ENCODE peak calls at places on chromosomes 3 and 15, in six cellular contexts. F, K, U, I, C and S are unnamed samples.

GRCh38 chr3:59049671-59050331 is at the start of gene CFAP20DC:
- DNase-seq in F (peak), K (peak), U (peak), I (peak), C (peak), S (peak)

GRCh38 chr15:96326551-96327154 is 3.8 kb upstream of the NR2F2 start:
- DNase-seq in F (no peak), K (no peak), U (peak), I (no peak), C (peak), S (peak)

GRCh38 chr3:98003306-98003969 is 31.2 kb upstream of the RIOX2 start:
- DNase-seq in F (no peak), K (no peak), U (no peak), I (no peak), C (no peak), S (no peak)

GRCh38 chr3:60536420-60536819 is 714.8 kb downstream of the FHIT start:
- DNase-seq in F (no peak), K (no peak), U (no peak), I (no peak), C (no peak), S (no peak)

GRCh38 chr3:184733971-184734608 is 22.2 kb upstream of the MAGEF1 start:
- DNase-seq in F (no peak), K (no peak), U (no peak), I (peak), C (no peak), S (peak)

GRCh38 chr3:84820126-84820525 is 138.7 kb upstream of the CADM2 start:
- DNase-seq in F (no peak), K (no peak), U (no peak), I (no peak), C (no peak), S (no peak)

GRCh38 chr3:20105513-20106280 is 65.5 kb downstream of the KAT2B start:
- DNase-seq in F (no peak), K (no peak), U (no peak), I (no peak), C (peak), S (no peak)

GRCh38 chr3:12598890-12599289 is 42.0 kb downstream of the MKRN2 start:
- DNase-seq in F (no peak), K (no peak), U (no peak), I (no peak), C (no peak), S (no peak)

GRCh38 chr15:48472756-48473155 is 141.5 kb downstream of the DUT start:
- DNase-seq in F (peak), K (no peak), U (no peak), I (no peak), C (peak), S (no peak)

GRCh38 chr15:62306851-62307504 is 141.9 kb upstream of the C2CD4B start:
- DNase-seq in F (peak), K (peak), U (peak), I (no peak), C (peak), S (peak)

GRCh38 chr15:62739082-62739481 is 303.5 kb upstream of the TPM1 start:
- DNase-seq in F (peak), K (no peak), U (no peak), I (no peak), C (peak), S (no peak)

GRCh38 chr3:86989611-86990010 is 1.3 kb downstream of the VGLL3 start:
- DNase-seq in F (peak), K (no peak), U (no peak), I (no peak), C (no peak), S (no peak)

GRCh38 chr15:84023636-84024035 is 211.9 kb upstream of the GOLGA6L4 start:
- DNase-seq in F (peak), K (no peak), U (peak), I (peak), C (peak), S (peak)

GRCh38 chr3:72679540-72680198 is 168.6 kb downstream of the SHQ1 start:
- DNase-seq in F (no peak), K (no peak), U (no peak), I (no peak), C (peak), S (peak)

GRCh38 chr3:129016366-129016724 is 15.2 kb downstream of the EFCC1 start:
- DNase-seq in F (no peak), K (no peak), U (no peak), I (no peak), C (no peak), S (peak)

GRCh38 chr3:13419356-13420050 is 619 bp downstream of the NUP210 start:
- DNase-seq in F (no peak), K (peak), U (no peak), I (peak), C (no peak), S (peak)

GRCh38 chr15:29516929-29517328 is 247.3 kb upstream of the NSMCE3 start:
- DNase-seq in F (no peak), K (no peak), U (no peak), I (no peak), C (no peak), S (no peak)

GRCh38 chr15:40831861-40832260 is 3.4 kb upstream of the PPP1R14D start:
- DNase-seq in F (no peak), K (no peak), U (no peak), I (no peak), C (no peak), S (no peak)

GRCh38 chr15:97615114-97615513 is 345.4 kb upstream of the ARRDC4 start:
- DNase-seq in F (no peak), K (no peak), U (no peak), I (no peak), C (no peak), S (no peak)

GRCh38 chr15:94206463-94207167 is 24.7 kb upstream of the MCTP2 start:
- DNase-seq in F (peak), K (no peak), U (no peak), I (no peak), C (peak), S (no peak)

GRCh38 chr3:171230857-171231256 is 204.3 kb upstream of the SLC2A2 start:
- DNase-seq in F (no peak), K (no peak), U (no peak), I (no peak), C (no peak), S (no peak)

GRCh38 chr3:54660599-54661210 is 267.2 kb downstream of the LRTM1 start:
- DNase-seq in F (no peak), K (no peak), U (no peak), I (no peak), C (no peak), S (no peak)

GRCh38 chr15:89399390-89400120 is 64.9 kb upstream of the POLG start:
- DNase-seq in F (no peak), K (no peak), U (peak), I (no peak), C (no peak), S (no peak)

GRCh38 chr15:101138913-101139880 is 112.7 kb downstream of the CHSY1 start:
- DNase-seq in F (peak), K (no peak), U (peak), I (no peak), C (peak), S (peak)

GRCh38 chr3:70120360-70120966 is 120.9 kb downstream of the SAMMSON start:
- DNase-seq in F (peak), K (peak), U (peak), I (peak), C (peak), S (peak)

GRCh38 chr3:158918008-158918407 is 116.2 kb downstream of the MFSD1 start:
- DNase-seq in F (peak), K (peak), U (no peak), I (peak), C (peak), S (peak)

GRCh38 chr15:45647828-45648227 is 13.0 kb downstream of the SQOR start:
- DNase-seq in F (no peak), K (no peak), U (no peak), I (no peak), C (no peak), S (no peak)

GRCh38 chr15:78909791-78910228 is 35.0 kb downstream of the CTSH start:
- DNase-seq in F (peak), K (peak), U (no peak), I (peak), C (peak), S (peak)

GRCh38 chr3:46656778-46657556 is 36.5 kb downstream of the ALS2CL start:
- DNase-seq in F (no peak), K (no peak), U (no peak), I (peak), C (no peak), S (no peak)

GRCh38 chr3:140711043-140711718 is 33.3 kb downstream of the TRIM42 start:
- DNase-seq in F (no peak), K (no peak), U (no peak), I (no peak), C (no peak), S (peak)

GRCh38 chr15:95265419-95265997 is 1034.1 kb downstream of the MCTP2 start:
- DNase-seq in F (no peak), K (no peak), U (peak), I (no peak), C (no peak), S (no peak)

GRCh38 chr3:13167829-13168228 is 94.6 kb upstream of the IQSEC1 start:
- DNase-seq in F (no peak), K (no peak), U (no peak), I (no peak), C (no peak), S (no peak)

GRCh38 chr3:13852638-13853009 is 27.2 kb downstream of the WNT7A start:
- DNase-seq in F (no peak), K (no peak), U (no peak), I (no peak), C (no peak), S (no peak)

GRCh38 chr3:141313091-141313683 is 55.1 kb upstream of the ZBTB38 start:
- DNase-seq in F (no peak), K (no peak), U (no peak), I (no peak), C (no peak), S (no peak)

GRCh38 chr3:140091143-140091542 is 156.2 kb downstream of the CLSTN2 start:
- DNase-seq in F (no peak), K (no peak), U (no peak), I (no peak), C (no peak), S (no peak)

GRCh38 chr15:29131336-29132109 is 138.1 kb downstream of the NSMCE3 start:
- DNase-seq in F (no peak), K (no peak), U (no peak), I (no peak), C (no peak), S (no peak)

GRCh38 chr3:127998596-127998995 is 53.6 kb upstream of the SEC61A1 start:
- DNase-seq in F (no peak), K (no peak), U (no peak), I (no peak), C (no peak), S (no peak)

GRCh38 chr3:52529376-52530333 is 4.0 kb downstream of the NT5DC2 start:
- DNase-seq in F (peak), K (no peak), U (no peak), I (no peak), C (no peak), S (no peak)

GRCh38 chr3:52532517-52532837 is 1.2 kb downstream of the NT5DC2 start:
- DNase-seq in F (peak), K (no peak), U (no peak), I (no peak), C (peak), S (peak)

GRCh38 chr3:52532838-52533622 is 627 bp downstream of the NT5DC2 start:
- DNase-seq in F (no peak), K (peak), U (no peak), I (peak), C (peak), S (peak)

GRCh38 chr3:52531636-52532516 is 1.8 kb downstream of the NT5DC2 start:
- DNase-seq in F (no peak), K (no peak), U (no peak), I (no peak), C (no peak), S (no peak)

DNA sequence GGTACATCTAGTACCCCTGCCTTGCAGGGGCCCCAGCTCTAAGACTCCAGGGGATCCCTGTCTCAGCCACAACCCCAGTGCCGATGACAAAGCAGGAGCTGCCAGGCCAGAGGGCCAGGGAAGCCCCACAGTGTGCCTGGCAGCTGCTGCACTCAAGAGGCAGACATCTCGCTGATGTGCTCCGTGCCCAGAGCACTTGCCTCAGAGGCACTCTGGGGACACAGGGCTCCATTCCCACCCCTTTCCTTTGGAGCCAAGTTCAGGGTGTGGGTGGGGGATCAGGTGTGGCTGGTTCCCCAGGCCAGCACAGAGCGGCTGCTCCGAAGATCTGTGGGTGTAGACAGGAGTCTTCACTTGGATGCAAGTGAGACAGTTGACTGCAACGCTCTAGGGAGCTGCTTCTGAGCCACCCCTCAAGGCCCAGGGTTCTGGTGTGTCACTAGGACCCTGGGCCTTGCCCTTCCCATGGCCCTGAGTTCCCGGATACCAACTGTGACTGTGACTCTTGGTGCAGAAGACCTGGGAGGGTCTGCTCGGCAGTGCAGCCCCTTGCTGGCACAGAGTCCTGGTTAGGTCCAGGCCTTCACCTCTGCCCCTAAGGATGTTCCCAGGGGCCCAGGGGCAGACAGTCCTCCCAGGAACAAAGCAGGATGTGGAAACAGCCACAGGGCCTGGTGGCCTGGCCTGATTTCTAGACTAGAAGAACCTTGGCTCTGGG is 2.6 kb downstream of the NT5DC2 start:
- DNase-seq in F (no peak), K (no peak), U (no peak), I (no peak), C (no peak), S (no peak)
- H3K4me3 ChIP-seq in F (no peak), K (no peak), U (no peak), I (no peak), C (no peak), S (no peak)

GRCh38 chr3:108589998-108590323 is 439 bp downstream of the DZIP3 start:
- DNase-seq in F (no peak), K (no peak), U (no peak), I (no peak), C (no peak), S (no peak)
- H3K23ac ChIP-seq in F (peak), K (no peak), U (no peak), I (peak), C (no peak), S (no peak)

GRCh38 chr15:58865420-58865880 is 68.0 kb downstream of the SLTM start:
- DNase-seq in F (no peak), K (no peak), U (no peak), I (no peak), C (no peak), S (peak)
- H3K4me3 ChIP-seq in F (no peak), K (no peak), U (no peak), I (no peak), C (no peak), S (no peak)

GRCh38 chr3:191283400-191283799 is 45.8 kb upstream of the CCDC50 start:
- DNase-seq in F (no peak), K (no peak), U (no peak), I (no peak), C (no peak), S (no peak)
- H3K23ac ChIP-seq in F (no peak), K (no peak), U (no peak), I (no peak), C (no peak), S (no peak)

GRCh38 chr3:71579301-71579933 is 4.1 kb downstream of the FOXP1 start:
- DNase-seq in F (no peak), K (no peak), U (no peak), I (no peak), C (no peak), S (no peak)
- H3K4me3 ChIP-seq in F (peak), K (no peak), U (no peak), I (no peak), C (no peak), S (no peak)

GRCh38 chr3:51538459-51539290 is at the start of gene RAD54L2:
- DNase-seq in F (peak), K (peak), U (peak), I (peak), C (peak), S (peak)
- H3K23ac ChIP-seq in F (peak), K (peak), U (no peak), I (no peak), C (no peak), S (peak)

DNA sequence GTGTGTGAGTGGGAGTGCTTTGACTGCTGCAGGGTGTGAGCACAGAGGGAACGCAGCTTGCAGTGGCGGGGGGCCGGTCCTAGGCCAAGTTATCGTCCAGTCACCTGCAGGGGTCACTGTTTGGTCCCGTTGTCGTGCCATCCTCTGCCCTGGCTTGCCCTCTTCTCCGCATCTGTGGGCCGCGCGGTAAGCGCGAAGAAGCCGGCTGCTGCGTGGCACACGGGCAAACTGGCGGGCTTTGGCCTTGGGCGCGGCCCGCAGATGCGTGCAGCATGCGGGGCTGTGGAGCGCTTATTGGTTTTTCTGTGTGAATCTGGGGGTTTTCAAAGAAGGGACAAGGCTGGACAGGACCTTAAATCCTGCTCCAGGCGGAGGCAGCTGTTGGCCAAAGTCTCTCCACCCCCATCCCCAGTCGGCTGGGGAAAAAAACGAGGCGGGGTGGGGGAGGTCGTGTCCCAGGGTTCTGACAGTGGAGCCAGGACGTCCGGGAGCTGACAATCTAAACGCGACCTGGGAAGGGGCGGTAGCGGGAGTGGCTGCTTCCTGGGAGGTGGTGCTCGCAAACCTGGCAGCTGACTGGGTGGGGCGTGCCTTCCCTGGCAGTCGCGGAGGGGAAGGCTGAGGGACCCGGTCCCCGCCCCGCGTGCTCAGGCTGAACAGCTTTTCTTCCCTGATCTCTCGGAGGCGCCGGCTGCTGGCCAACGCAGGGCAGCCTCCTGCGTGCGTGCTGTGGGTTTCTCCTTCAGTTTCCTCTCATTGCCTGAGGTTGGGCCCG is 39.7 kb upstream of the VEPH1 start:
- DNase-seq in F (peak), K (peak), U (peak), I (peak), C (peak), S (peak)
- H3K4me3 ChIP-seq in F (peak), K (no peak), U (peak), I (peak), C (peak), S (peak)

DNA sequence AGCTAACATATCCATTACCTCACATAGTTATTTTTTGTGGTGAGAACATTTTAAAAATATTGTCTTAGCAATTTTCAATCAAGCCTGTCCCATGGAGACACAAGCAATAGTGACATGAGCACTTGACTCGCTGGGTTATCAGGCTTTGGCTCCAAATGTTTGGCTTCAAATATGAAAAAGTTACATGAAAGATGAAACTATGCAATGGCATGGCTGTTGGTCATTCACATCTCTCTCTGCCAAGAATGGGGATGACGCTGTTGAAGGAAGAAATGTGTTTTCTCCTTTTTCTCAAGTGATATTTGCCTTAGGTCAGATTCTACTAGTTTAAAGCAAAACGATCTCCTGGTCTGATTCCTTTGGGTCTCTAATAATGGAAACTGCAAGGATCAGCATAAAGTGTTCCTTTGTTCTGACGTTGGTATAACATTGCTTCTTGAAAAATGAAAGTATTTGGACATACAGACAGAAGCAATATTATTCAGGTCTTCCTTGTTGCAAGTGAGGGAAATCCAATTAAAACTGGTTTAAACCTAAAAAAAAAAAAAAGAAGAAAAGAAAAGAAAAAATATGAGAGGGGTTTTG is 71.2 kb downstream of the SSUH2 start:
- DNase-seq in F (peak), K (no peak), U (no peak), I (no peak), C (no peak), S (no peak)
- H3K23ac ChIP-seq in F (peak), K (no peak), U (no peak), I (no peak), C (no peak), S (no peak)